ENCODE peak calls at places on chromosomes 6 and 20, in seven cellular contexts. V, L, H, U, W, J and R are unnamed samples.

GRCh38 chr6:54428437-54428836 is 120.2 kb downstream of the TINAG start:
- DNase-seq in V (no peak), L (no peak), H (no peak), U (no peak), W (no peak), J (no peak), R (no peak)

GRCh38 chr6:134532694-134533624 is 215.0 kb upstream of the SGK1 start:
- DNase-seq in V (no peak), L (no peak), H (no peak), U (no peak), W (no peak), J (no peak), R (no peak)

GRCh38 chr6:157260735-157261134 is 62.6 kb downstream of the TMEM242 start:
- DNase-seq in V (no peak), L (no peak), H (no peak), U (no peak), W (peak; percentile 59), J (no peak), R (no peak)

GRCh38 chr6:77463308-77463880 is at the start of gene HTR1B:
- DNase-seq in V (no peak), L (no peak), H (no peak), U (peak; percentile 14), W (no peak), J (peak; percentile 55), R (no peak)

GRCh38 chr6:82397962-82398692 is 34.5 kb downstream of the TPBG start:
- DNase-seq in V (no peak), L (no peak), H (no peak), U (peak; percentile 61), W (no peak), J (no peak), R (peak; percentile 27)

GRCh38 chr6:154705471-154706113 is 27.6 kb upstream of the SCAF8 start:
- DNase-seq in V (no peak), L (no peak), H (no peak), U (no peak), W (no peak), J (no peak), R (no peak)

GRCh38 chr6:100628180-100628579 is 163.5 kb upstream of the SIM1 start:
- DNase-seq in V (no peak), L (no peak), H (no peak), U (no peak), W (no peak), J (no peak), R (no peak)

GRCh38 chr20:36084897-36085617 is 69.5 kb upstream of the EPB41L1 start:
- DNase-seq in V (no peak), L (no peak), H (no peak), U (no peak), W (no peak), J (no peak), R (no peak)

GRCh38 chr6:74250161-74250560 is 554.2 kb downstream of the CD109 start:
- DNase-seq in V (no peak), L (no peak), H (no peak), U (no peak), W (no peak), J (no peak), R (no peak)

GRCh38 chr6:157401734-157402338 is 20.8 kb downstream of the ZDHHC14 start:
- DNase-seq in V (no peak), L (no peak), H (no peak), U (no peak), W (no peak), J (no peak), R (no peak)

GRCh38 chr6:2940010-2940850 is 31.1 kb downstream of the SERPINB6 start:
- DNase-seq in V (no peak), L (peak; percentile 31), H (no peak), U (no peak), W (peak; percentile 75), J (peak; percentile 25), R (no peak)

GRCh38 chr6:69866351-69867074 is at the start of gene COL19A1:
- DNase-seq in V (no peak), L (peak; percentile 42), H (peak; percentile 31), U (no peak), W (peak; percentile 90), J (no peak), R (no peak)

GRCh38 chr6:142848969-142849368 is 96.0 kb downstream of the HIVEP2 start:
- DNase-seq in V (no peak), L (no peak), H (no peak), U (no peak), W (no peak), J (no peak), R (no peak)

GRCh38 chr6:142746524-142746923 is 198.5 kb downstream of the HIVEP2 start:
- DNase-seq in V (no peak), L (no peak), H (no peak), U (peak; percentile 27), W (no peak), J (no peak), R (no peak)

GRCh38 chr20:16759161-16759523 is 11.0 kb downstream of the OTOR start:
- DNase-seq in V (no peak), L (no peak), H (no peak), U (no peak), W (no peak), J (no peak), R (no peak)

GRCh38 chr6:104573372-104573771 is 286.3 kb downstream of the HACE1 start:
- DNase-seq in V (no peak), L (no peak), H (no peak), U (no peak), W (no peak), J (no peak), R (no peak)

GRCh38 chr20:33373735-33374605 is 27.3 kb downstream of the CDK5RAP1 start:
- DNase-seq in V (no peak), L (no peak), H (no peak), U (peak; percentile 94), W (no peak), J (no peak), R (peak; percentile 93)

GRCh38 chr6:39188101-39188455 is 41.2 kb downstream of the KCNK5 start:
- DNase-seq in V (no peak), L (no peak), H (no peak), U (no peak), W (no peak), J (no peak), R (no peak)
- TF ChIP-seq POLR2A in V (no peak), L (no peak), H (no peak), U (no peak), W (no peak), J (no peak), R (no peak)

GRCh38 chr6:113968472-113968871 is 2.5 kb downstream of the HDAC2 start:
- DNase-seq in V (no peak), L (no peak), H (no peak), U (no peak), W (no peak), J (no peak), R (no peak)

GRCh38 chr6:113971786-113972185 is 838 bp upstream of the HDAC2 start:
- DNase-seq in V (no peak), L (no peak), H (no peak), U (no peak), W (no peak), J (no peak), R (no peak)

GRCh38 chr6:113967777-113968176 is 3.2 kb downstream of the HDAC2 start:
- DNase-seq in V (no peak), L (no peak), H (no peak), U (no peak), W (no peak), J (no peak), R (no peak)

GRCh38 chr6:113969888-113970807 is 800 bp downstream of the HDAC2 start:
- DNase-seq in V (peak; percentile 13), L (peak; percentile 69), H (peak; percentile 62), U (peak; percentile 35), W (peak; percentile 93), J (peak; percentile 61), R (peak; percentile 11)

GRCh38 chr6:113970808-113971676 is at the start of gene HDAC2:
- DNase-seq in V (peak; percentile 59), L (peak; percentile 89), H (peak; percentile 91), U (peak; percentile 77), W (peak; percentile 97), J (peak; percentile 86), R (peak; percentile 56)
- TF ChIP-seq POLR2A in V (no peak), L (peak; percentile 50), H (peak; percentile 45), U (peak; percentile 53), W (peak; percentile 9), J (no peak), R (peak; percentile 67)

GRCh38 chr20:21303872-21304586 is 898 bp downstream of the XRN2 start:
- DNase-seq in V (no peak), L (no peak), H (no peak), U (peak; percentile 18), W (no peak), J (no peak), R (no peak)

GRCh38 chr20:21301940-21302644 is 1.0 kb upstream of the XRN2 start:
- DNase-seq in V (no peak), L (no peak), H (no peak), U (no peak), W (no peak), J (no peak), R (no peak)

GRCh38 chr20:21302645-21303060 is 478 bp upstream of the XRN2 start:
- DNase-seq in V (no peak), L (no peak), H (no peak), U (no peak), W (no peak), J (no peak), R (peak; percentile 15)

GRCh38 chr20:21308340-21308739 is 5.2 kb downstream of the XRN2 start:
- DNase-seq in V (no peak), L (no peak), H (no peak), U (no peak), W (no peak), J (no peak), R (no peak)

GRCh38 chr20:21303061-21303871 is at the start of gene XRN2:
- DNase-seq in V (peak; percentile 93), L (peak; percentile 97), H (peak; percentile 97), U (peak; percentile 93), W (peak; percentile 98), J (peak; percentile 96), R (peak; percentile 86)
- TF ChIP-seq POLR2A in V (peak; percentile 48), L (peak; percentile 88), H (peak; percentile 74), U (peak; percentile 85), W (no peak), J (no peak), R (peak; percentile 95)

GRCh38 chr20:59421920-59422637 is 121.7 kb downstream of the EDN3 start:
- DNase-seq in V (no peak), L (no peak), H (no peak), U (no peak), W (no peak), J (no peak), R (no peak)

GRCh38 chr20:59422911-59423520 is 122.6 kb downstream of the EDN3 start:
- DNase-seq in V (no peak), L (no peak), H (no peak), U (no peak), W (no peak), J (no peak), R (no peak)

GRCh38 chr20:59428006-59428405 is 127.6 kb downstream of the EDN3 start:
- DNase-seq in V (no peak), L (no peak), H (no peak), U (no peak), W (no peak), J (no peak), R (no peak)

GRCh38 chr20:59425572-59425971 is 125.2 kb downstream of the EDN3 start:
- DNase-seq in V (no peak), L (no peak), H (no peak), U (no peak), W (no peak), J (no peak), R (no peak)

DNA sequence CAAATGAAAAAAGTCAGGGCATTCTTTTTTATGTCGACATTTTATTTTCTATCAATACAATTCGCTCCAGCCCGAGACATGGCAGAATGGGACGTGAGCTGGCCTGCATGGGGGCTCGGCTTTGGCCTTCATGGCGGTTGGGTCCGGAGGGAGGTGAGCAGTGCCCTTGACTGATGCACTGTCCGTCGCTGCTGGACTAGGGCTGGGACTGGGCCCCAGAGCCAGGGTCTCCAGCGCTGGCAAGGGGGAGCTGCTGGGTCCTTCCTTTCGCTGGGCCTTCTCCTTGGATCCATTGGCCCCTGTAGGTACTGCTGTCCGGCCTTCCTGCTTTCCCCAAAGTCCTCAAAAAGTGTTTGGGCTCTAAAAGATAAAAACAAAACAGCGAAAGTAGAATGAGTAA is 124.6 kb downstream of the EDN3 start:
- DNase-seq in V (no peak), L (no peak), H (no peak), U (no peak), W (no peak), J (no peak), R (no peak)
- TF ChIP-seq POLR2A in V (no peak), L (no peak), H (no peak), U (no peak), W (no peak), J (no peak), R (no peak)